ENCODE peak calls at places on chromosomes 7 and 10, in seven cellular contexts. One of them, this sample, is unnamed.

GRCh38 chr7:105776986-105777910 is 99.2 kb downstream of the ATXN7L1 start:
- DNase-seq in psoas muscle: no peak
- DNase-seq in breast epithelium: no peak
- DNase-seq in RWPE1: no peak
- DNase-seq in COR-L47: no peak
- DNase-seq in fibroblast of lung: peak; percentile 35
- DNase-seq in ELR: peak; percentile 85
- DNase-seq in this sample: no peak

GRCh38 chr10:122310311-122311050 is 39.4 kb downstream of the BTBD16 start:
- DNase-seq in psoas muscle: no peak
- DNase-seq in breast epithelium: no peak
- DNase-seq in RWPE1: no peak
- DNase-seq in COR-L47: no peak
- DNase-seq in fibroblast of lung: no peak
- DNase-seq in ELR: no peak
- DNase-seq in this sample: no peak

GRCh38 chr10:129288940-129289468 is 178.0 kb upstream of the MGMT start:
- DNase-seq in psoas muscle: no peak
- DNase-seq in breast epithelium: no peak
- DNase-seq in RWPE1: no peak
- DNase-seq in COR-L47: no peak
- DNase-seq in fibroblast of lung: no peak
- DNase-seq in ELR: no peak
- DNase-seq in this sample: no peak

GRCh38 chr10:62017141-62017870 is 115.8 kb downstream of the ARID5B start:
- DNase-seq in psoas muscle: no peak
- DNase-seq in breast epithelium: no peak
- DNase-seq in RWPE1: no peak
- DNase-seq in COR-L47: no peak
- DNase-seq in fibroblast of lung: peak; percentile 68
- DNase-seq in ELR: no peak
- DNase-seq in this sample: no peak

GRCh38 chr10:93821051-93821772 is 63.5 kb downstream of the LGI1 start:
- DNase-seq in psoas muscle: no peak
- DNase-seq in breast epithelium: no peak
- DNase-seq in RWPE1: peak; percentile 25
- DNase-seq in COR-L47: no peak
- DNase-seq in fibroblast of lung: peak; percentile 52
- DNase-seq in ELR: peak; percentile 59
- DNase-seq in this sample: no peak

GRCh38 chr7:139875821-139876241 is 46.8 kb downstream of the TBXAS1 start:
- DNase-seq in psoas muscle: no peak
- DNase-seq in breast epithelium: no peak
- DNase-seq in RWPE1: no peak
- DNase-seq in COR-L47: no peak
- DNase-seq in fibroblast of lung: no peak
- DNase-seq in ELR: no peak
- DNase-seq in this sample: no peak

GRCh38 chr10:53479365-53479764 is 706.8 kb upstream of the MBL2 start:
- DNase-seq in psoas muscle: no peak
- DNase-seq in breast epithelium: no peak
- DNase-seq in RWPE1: no peak
- DNase-seq in COR-L47: no peak
- DNase-seq in fibroblast of lung: no peak
- DNase-seq in ELR: no peak
- DNase-seq in this sample: no peak

GRCh38 chr10:43901302-43901701 is 252.6 kb upstream of the ZNF32 start:
- DNase-seq in psoas muscle: no peak
- DNase-seq in breast epithelium: no peak
- DNase-seq in RWPE1: no peak
- DNase-seq in COR-L47: no peak
- DNase-seq in fibroblast of lung: peak; percentile 25
- DNase-seq in ELR: peak; percentile 22
- DNase-seq in this sample: no peak

GRCh38 chr10:25804505-25804904 is 129.5 kb upstream of the MYO3A start:
- DNase-seq in psoas muscle: no peak
- DNase-seq in breast epithelium: no peak
- DNase-seq in RWPE1: no peak
- DNase-seq in COR-L47: peak; percentile 3
- DNase-seq in fibroblast of lung: no peak
- DNase-seq in ELR: no peak
- DNase-seq in this sample: no peak

GRCh38 chr10:73229567-73229966 is 17.5 kb downstream of the DNAJC9 start:
- DNase-seq in psoas muscle: no peak
- DNase-seq in breast epithelium: no peak
- DNase-seq in RWPE1: no peak
- DNase-seq in COR-L47: no peak
- DNase-seq in fibroblast of lung: no peak
- DNase-seq in ELR: no peak
- DNase-seq in this sample: no peak